ENCODE peak calls at places on chromosomes 2 and 18, in five cellular contexts. Q, Z, X, T and H are unnamed samples.

GRCh38 chr2:20704886-20705285 is 37.9 kb downstream of the GDF7 start:
- DNase-seq in Z (no peak), Q (no peak), X (no peak), T (peak; percentile 60), H (no peak)

GRCh38 chr2:105447476-105447875 is 48.6 kb upstream of the FHL2 start:
- DNase-seq in Q (peak; percentile 89), T (no peak), X (no peak), Z (no peak), H (no peak)

GRCh38 chr18:63258749-63259580 is 60.6 kb downstream of the BCL2 start:
- DNase-seq in X (no peak), Q (no peak), T (no peak), Z (no peak), H (no peak)

GRCh38 chr2:105790467-105791118 is 45.9 kb downstream of the NCK2 start:
- DNase-seq in Q (no peak), X (no peak), Z (no peak), T (no peak), H (no peak)

GRCh38 chr2:205763708-205764501 is 81.6 kb downstream of the NRP2 start:
- DNase-seq in T (peak; percentile 73), X (peak; percentile 81), Q (peak; percentile 95), Z (peak; percentile 83), H (no peak)

GRCh38 chr18:63236417-63236816 is 83.2 kb downstream of the BCL2 start:
- DNase-seq in Z (no peak), Q (no peak), T (no peak), X (no peak), H (no peak)

GRCh38 chr2:33272001-33272400 is 204.4 kb upstream of the RASGRP3 start:
- DNase-seq in T (no peak), Z (peak; percentile 58), X (no peak), Q (peak; percentile 77), H (no peak)

GRCh38 chr18:9827856-9828793 is 57.6 kb upstream of the TXNDC2 start:
- DNase-seq in Z (peak; percentile 100), X (no peak), T (peak; percentile 97), Q (peak; percentile 99), H (no peak)

GRCh38 chr2:101027852-101028251 is 25.8 kb downstream of the RPL31 start:
- DNase-seq in Q (no peak), X (no peak), Z (no peak), T (no peak), H (no peak)

GRCh38 chr2:110107092-110108079 is 8.2 kb downstream of the MALL start:
- DNase-seq in Z (no peak), Q (no peak), T (no peak), X (no peak), H (no peak)

GRCh38 chr2:30037016-30037415 is 109.8 kb upstream of the YPEL5 start:
- DNase-seq in X (no peak), T (no peak), Q (peak; percentile 7), Z (no peak), H (no peak)

GRCh38 chr2:28322051-28322450 is 70.6 kb upstream of the FOSL2 start:
- DNase-seq in X (no peak), Z (no peak), Q (no peak), T (no peak), H (no peak)

GRCh38 chr2:2662847-2663356 is 331.8 kb upstream of the MYT1L start:
- DNase-seq in Z (no peak), X (no peak), T (no peak), Q (no peak), H (no peak)

GRCh38 chr2:224884188-224884587 is 158.1 kb downstream of the DOCK10 start:
- DNase-seq in Z (peak; percentile 79), T (peak; percentile 65), Q (peak; percentile 46), X (no peak), H (no peak)

GRCh38 chr18:12686100-12686499 is 16.4 kb downstream of the CEP76 start:
- DNase-seq in Z (peak; percentile 72), Q (peak; percentile 29), X (no peak), T (no peak), H (no peak)

GRCh38 chr2:50065845-50066244 is 911.5 kb upstream of the FSHR start:
- DNase-seq in Z (no peak), X (no peak), T (no peak), Q (no peak), H (no peak)

GRCh38 chr18:22848618-22849017 is 84.5 kb upstream of the RBBP8 start:
- DNase-seq in Z (peak; percentile 89), Q (peak; percentile 90), T (peak; percentile 60), X (no peak), H (no peak)

GRCh38 chr2:1722692-1723091 is 21.6 kb downstream of the PXDN start:
- DNase-seq in T (no peak), X (no peak), Q (no peak), Z (no peak), H (no peak)

GRCh38 chr18:65659912-65660311 is 90.9 kb upstream of the CDH7 start:
- DNase-seq in Q (peak; percentile 5), X (no peak), Z (no peak), T (no peak), H (no peak)

GRCh38 chr18:34746614-34747013 is 36.5 kb downstream of the DTNA start:
- DNase-seq in Z (no peak), X (no peak), T (no peak), Q (no peak), H (no peak)

GRCh38 chr2:227411320-227411989 is 23.7 kb upstream of the SCYGR1 start:
- DNase-seq in X (no peak), Q (peak; percentile 90), T (no peak), Z (peak; percentile 66), H (no peak)

GRCh38 chr2:61707984-61708852 is 145.6 kb downstream of the FAM161A start:
- DNase-seq in T (no peak), Z (peak; percentile 76), Q (peak; percentile 62), X (no peak), H (no peak)

GRCh38 chr2:160145471-160145870 is 54.6 kb downstream of the ITGB6 start:
- DNase-seq in X (no peak), Z (no peak), Q (no peak), T (no peak), H (no peak)

GRCh38 chr2:5722236-5722635 is 30.1 kb downstream of the SOX11 start:
- DNase-seq in X (no peak), T (no peak), Q (no peak), Z (no peak), H (no peak)

GRCh38 chr2:85420743-85421705 is 2.5 kb downstream of the SH2D6 start:
- DNase-seq in T (no peak), Z (peak; percentile 72), Q (peak; percentile 74), X (peak; percentile 87), H (peak; percentile 84)

GRCh38 chr2:68463287-68463877 is 3.7 kb downstream of the FBXO48 start:
- DNase-seq in X (peak; percentile 53), Q (peak; percentile 46), Z (peak; percentile 77), T (no peak), H (peak; percentile 33)

GRCh38 chr2:230885467-230886130 is 20.9 kb downstream of the ITM2C start:
- DNase-seq in T (no peak), Q (peak; percentile 62), Z (peak; percentile 94), X (peak; percentile 66), H (no peak)